ENCODE peak calls at places on chromosomes 1 and 21, in four cellular contexts. G is GM20000, L is thoracic aorta, C is HS-5. H is an unnamed sample.

GRCh38 chr21:21200103-21200938 is 202.1 kb downstream of the NCAM2 start:
- DNase-seq in G (no peak), L (peak; percentile 36), C (peak; percentile 94), H (peak; percentile 58)

GRCh38 chr1:41764608-41765007 is 154.1 kb downstream of the HIVEP3 start:
- DNase-seq in G (no peak), L (no peak), C (no peak), H (no peak)

GRCh38 chr21:38913120-38913975 is 107.6 kb downstream of the ETS2 start:
- DNase-seq in G (no peak), C (no peak), L (peak; percentile 30), H (peak; percentile 86)

GRCh38 chr1:185318431-185319151 is 1.5 kb upstream of the IVNS1ABP start:
- DNase-seq in G (no peak), C (no peak), L (no peak), H (no peak)

GRCh38 chr1:218673170-218673569 is 328.0 kb downstream of the TGFB2 start:
- DNase-seq in C (no peak), L (no peak), G (no peak), H (no peak)

GRCh38 chr21:37001446-37001845 is 5.1 kb upstream of the RIPPLY3 start:
- DNase-seq in C (no peak), L (no peak), G (no peak), H (no peak)

GRCh38 chr1:110485725-110486124 is 33.2 kb downstream of the KCNA10 start:
- DNase-seq in C (no peak), L (no peak), G (no peak), H (no peak)

GRCh38 chr1:226029568-226030225 is 30.6 kb upstream of the SDE2 start:
- DNase-seq in L (no peak), G (peak; percentile 18), C (no peak), H (no peak)

GRCh38 chr1:154808909-154809262 is 61.2 kb downstream of the KCNN3 start:
- DNase-seq in C (no peak), G (peak; percentile 55), L (no peak), H (no peak)

GRCh38 chr1:204359474-204360255 is at the start of gene PLEKHA6:
- DNase-seq in C (no peak), G (no peak), L (no peak), H (no peak)

GRCh38 chr1:224116131-224116530 is 2.2 kb downstream of the FBXO28 start:
- DNase-seq in G (peak; percentile 64), C (no peak), L (no peak), H (peak; percentile 75)

GRCh38 chr1:229432116-229432461 is 1.8 kb downstream of the ACTA1 start:
- DNase-seq in C (no peak), L (no peak), G (no peak), H (no peak)

GRCh38 chr21:42844411-42845113 is 34.8 kb downstream of the WDR4 start:
- DNase-seq in L (no peak), C (no peak), G (no peak), H (no peak)

GRCh38 chr21:43816611-43817071 is 27.3 kb downstream of the RRP1 start:
- DNase-seq in L (no peak), C (no peak), G (no peak), H (no peak)

GRCh38 chr21:37700641-37701202 is 215.5 kb downstream of the KCNJ6 start:
- DNase-seq in G (peak; percentile 79), C (peak; percentile 59), L (no peak), H (peak; percentile 82)

GRCh38 chr1:157932082-157932481 is 61.4 kb upstream of the KIRREL1 start:
- DNase-seq in C (peak; percentile 16), L (no peak), G (no peak), H (peak; percentile 78)

GRCh38 chr1:177517556-177517955 is 346.8 kb downstream of the BRINP2 start:
- DNase-seq in L (no peak), G (no peak), C (peak; percentile 43), H (peak; percentile 92)

GRCh38 chr1:194043984-194044755 is 857.8 kb upstream of the B3GALT2 start:
- DNase-seq in C (no peak), G (no peak), L (no peak), H (peak; percentile 54)